ENCODE peak calls at places on chromosomes 2 and 18, in four cellular contexts. One of them, this sample, is unnamed. For H3K4me1, the result is how much of the 10 kb centered on the place peaks cover.

GRCh38 chr2:95375532-95376221 is 26.8 kb upstream of the FAHD2A start:
- DNase-seq in PC-3: no peak
- DNase-seq in breast epithelium: no peak
- DNase-seq in A549: no peak
- DNase-seq in this sample: no peak

GRCh38 chr18:31555971-31556747 is 35.5 kb upstream of the TTR start:
- DNase-seq in PC-3: peak
- DNase-seq in A549: peak
- DNase-seq in breast epithelium: no peak
- DNase-seq in this sample: peak

GRCh38 chr2:203681978-203682377 is 24.5 kb upstream of the CD28 start:
- DNase-seq in A549: no peak
- DNase-seq in breast epithelium: no peak
- DNase-seq in PC-3: peak
- DNase-seq in this sample: no peak

GRCh38 chr18:7038330-7038846 is 79.2 kb downstream of the LAMA1 start:
- DNase-seq in PC-3: peak
- DNase-seq in A549: no peak
- DNase-seq in breast epithelium: peak
- DNase-seq in this sample: peak

GRCh38 chr18:29753379-29753778 is 1289.2 kb downstream of the DSC3 start:
- DNase-seq in A549: no peak
- DNase-seq in breast epithelium: no peak
- DNase-seq in PC-3: peak
- DNase-seq in this sample: no peak

GRCh38 chr18:32770181-32770650 is 2.6 kb downstream of the KLHL14 start:
- DNase-seq in A549: no peak
- DNase-seq in breast epithelium: no peak
- DNase-seq in PC-3: no peak
- DNase-seq in this sample: no peak

GRCh38 chr18:47929681-47930085 is 776 bp downstream of the SMAD2 start:
- DNase-seq in breast epithelium: no peak
- DNase-seq in PC-3: peak
- DNase-seq in A549: no peak
- DNase-seq in this sample: no peak

GRCh38 chr18:22238681-22239080 is 69.3 kb downstream of the GATA6 start:
- DNase-seq in PC-3: no peak
- DNase-seq in A549: no peak
- DNase-seq in breast epithelium: no peak
- DNase-seq in this sample: no peak

GRCh38 chr18:79580481-79581171 is 99.0 kb upstream of the CTDP1 start:
- DNase-seq in PC-3: no peak
- DNase-seq in A549: no peak
- DNase-seq in breast epithelium: no peak
- DNase-seq in this sample: no peak

GRCh38 chr2:162838141-162838500 is 446 bp downstream of the KCNH7 start:
- DNase-seq in A549: no peak
- DNase-seq in breast epithelium: no peak
- DNase-seq in PC-3: no peak
- DNase-seq in this sample: no peak
- H3K4me3 ChIP-seq in A549: peak
- H3K4me3 ChIP-seq in breast epithelium: no peak
- H3K4me3 ChIP-seq in PC-3: no peak
- H3K4me3 ChIP-seq in this sample: peak

GRCh38 chr18:3268306-3268705 is 6.4 kb downstream of the MYL12B start:
- DNase-seq in breast epithelium: no peak
- DNase-seq in PC-3: no peak
- DNase-seq in A549: no peak
- DNase-seq in this sample: no peak

GRCh38 chr18:3269900-3270299 is 8.0 kb downstream of the MYL12B start:
- DNase-seq in breast epithelium: no peak
- DNase-seq in PC-3: no peak
- DNase-seq in A549: no peak
- DNase-seq in this sample: no peak

GRCh38 chr18:3266062-3266608 is 4.2 kb downstream of the MYL12B start:
- DNase-seq in PC-3: no peak
- DNase-seq in breast epithelium: peak
- DNase-seq in A549: no peak
- DNase-seq in this sample: no peak

GRCh38 chr18:3265564-3266033 is 3.7 kb downstream of the MYL12B start:
- DNase-seq in A549: no peak
- DNase-seq in PC-3: peak
- DNase-seq in breast epithelium: no peak
- DNase-seq in this sample: no peak

DNA sequence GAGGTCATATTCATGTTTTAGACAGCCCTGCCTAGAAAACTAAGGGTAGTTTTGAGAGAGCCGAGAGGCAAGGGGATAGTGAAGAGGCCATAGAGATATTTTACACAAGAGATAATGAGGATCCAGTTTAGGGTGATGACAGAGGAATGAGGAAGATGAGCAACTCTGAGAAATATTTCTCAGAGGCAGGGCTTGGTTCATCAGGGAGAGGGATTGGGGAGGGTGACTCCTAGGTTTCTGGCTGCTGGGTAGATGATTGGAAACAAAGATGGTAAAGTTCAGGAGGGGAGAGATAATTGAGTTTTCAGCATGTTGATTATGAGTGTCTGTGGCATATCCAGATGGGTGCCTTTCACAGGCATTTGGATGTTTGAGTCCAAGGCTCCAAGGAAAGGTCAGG is 7.3 kb downstream of the MYL12B start:
- DNase-seq in A549: no peak
- DNase-seq in PC-3: no peak
- DNase-seq in breast epithelium: no peak
- DNase-seq in this sample: no peak
- H3K4me1 ChIP-seq in A549: half or more
- H3K4me1 ChIP-seq in PC-3: under half
- H3K4me1 ChIP-seq in breast epithelium: under half
- H3K4me1 ChIP-seq in this sample: under half

DNA sequence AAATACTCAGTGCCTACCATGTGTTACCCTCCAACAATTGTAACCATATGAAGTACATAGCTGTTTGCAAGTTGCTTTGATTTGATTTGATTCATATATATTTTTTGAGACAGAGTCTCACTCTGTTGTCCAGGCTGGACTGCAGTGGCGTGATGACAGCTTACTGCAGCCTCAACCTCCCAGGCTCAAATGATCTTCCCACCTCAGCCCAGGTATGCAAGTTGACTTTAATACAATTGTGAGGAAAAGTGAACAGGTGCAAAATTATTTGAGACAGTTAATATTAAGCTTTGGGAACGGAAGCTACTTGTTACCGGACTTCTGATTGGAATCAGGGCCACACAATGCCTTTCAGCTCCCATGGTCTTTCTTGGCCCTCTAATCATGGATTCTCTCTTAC is 1.3 kb upstream of the RPL37A start:
- DNase-seq in PC-3: no peak
- DNase-seq in A549: no peak
- DNase-seq in breast epithelium: no peak
- DNase-seq in this sample: no peak
- H3K4me3 ChIP-seq in PC-3: no peak
- H3K4me3 ChIP-seq in A549: peak
- H3K4me3 ChIP-seq in breast epithelium: no peak
- H3K4me3 ChIP-seq in this sample: no peak

GRCh38 chr2:223196331-223196730 is 144.3 kb downstream of the KCNE4 start:
- DNase-seq in A549: no peak
- DNase-seq in PC-3: no peak
- DNase-seq in breast epithelium: no peak
- DNase-seq in this sample: peak

GRCh38 chr2:223204537-223204936 is 152.5 kb downstream of the KCNE4 start:
- DNase-seq in A549: no peak
- DNase-seq in PC-3: no peak
- DNase-seq in breast epithelium: no peak
- DNase-seq in this sample: no peak

GRCh38 chr2:223203971-223204370 is 152.0 kb downstream of the KCNE4 start:
- DNase-seq in A549: no peak
- DNase-seq in breast epithelium: no peak
- DNase-seq in PC-3: peak
- DNase-seq in this sample: peak

GRCh38 chr2:223197046-223197445 is 145.1 kb downstream of the KCNE4 start:
- DNase-seq in A549: no peak
- DNase-seq in breast epithelium: no peak
- DNase-seq in PC-3: no peak
- DNase-seq in this sample: no peak

GRCh38 chr2:223199531-223200506 is 147.8 kb downstream of the KCNE4 start:
- DNase-seq in breast epithelium: no peak
- DNase-seq in A549: no peak
- DNase-seq in PC-3: no peak
- DNase-seq in this sample: peak
- H3K4me1 ChIP-seq in breast epithelium: under half
- H3K4me1 ChIP-seq in A549: under half
- H3K4me1 ChIP-seq in PC-3: under half
- H3K4me1 ChIP-seq in this sample: under half

GRCh38 chr2:123777116-123777515 is 248.0 kb upstream of the CNTNAP5 start:
- DNase-seq in PC-3: no peak
- DNase-seq in breast epithelium: no peak
- DNase-seq in A549: no peak
- DNase-seq in this sample: no peak
- H3K4me3 ChIP-seq in PC-3: no peak
- H3K4me3 ChIP-seq in breast epithelium: no peak
- H3K4me3 ChIP-seq in A549: no peak
- H3K4me3 ChIP-seq in this sample: no peak

GRCh38 chr2:201191132-201191875 is 8.4 kb downstream of the CASP10 start:
- DNase-seq in breast epithelium: no peak
- DNase-seq in PC-3: no peak
- DNase-seq in A549: no peak
- DNase-seq in this sample: no peak
- H3K4me1 ChIP-seq in breast epithelium: under half
- H3K4me1 ChIP-seq in PC-3: under half
- H3K4me1 ChIP-seq in A549: under half
- H3K4me1 ChIP-seq in this sample: under half

DNA sequence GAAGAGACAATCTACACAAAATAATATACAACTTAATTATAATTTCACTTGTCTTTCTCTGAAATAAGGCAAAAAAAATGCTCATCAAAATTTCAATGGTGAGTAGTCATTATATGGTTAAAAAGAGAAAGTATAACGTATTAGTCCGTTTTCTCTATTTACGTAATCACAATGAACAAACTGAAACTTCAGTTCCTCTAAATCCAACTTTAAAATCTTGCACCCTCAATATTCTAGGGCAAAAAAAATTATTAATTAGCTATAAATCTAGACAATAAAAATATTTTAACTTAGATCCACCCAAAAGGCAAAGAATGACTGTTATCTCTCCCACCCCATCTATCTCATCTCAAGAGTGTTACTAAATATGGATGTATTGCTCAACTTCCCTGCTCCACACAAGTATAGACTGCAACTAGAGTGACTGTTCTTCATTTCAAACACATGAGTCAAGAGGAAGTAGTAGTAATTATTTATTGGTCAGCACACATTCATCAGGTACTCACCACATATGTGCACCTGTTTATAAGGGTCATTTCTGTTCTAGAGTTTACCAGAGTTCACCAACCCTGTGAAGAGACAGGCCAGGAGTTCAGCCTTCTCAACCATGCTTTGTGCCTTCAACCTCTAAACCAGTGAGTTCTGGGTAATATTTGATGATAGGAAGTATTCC is 36.4 kb downstream of the STK39 start:
- DNase-seq in A549: peak
- DNase-seq in breast epithelium: no peak
- DNase-seq in PC-3: peak
- DNase-seq in this sample: peak
- H3K4me3 ChIP-seq in A549: no peak
- H3K4me3 ChIP-seq in breast epithelium: peak
- H3K4me3 ChIP-seq in PC-3: peak
- H3K4me3 ChIP-seq in this sample: peak

GRCh38 chr2:219112651-219113338 is 47.8 kb downstream of the NHEJ1 start:
- DNase-seq in A549: no peak
- DNase-seq in breast epithelium: no peak
- DNase-seq in PC-3: no peak
- DNase-seq in this sample: no peak
- H3K4me1 ChIP-seq in A549: under half
- H3K4me1 ChIP-seq in breast epithelium: under half
- H3K4me1 ChIP-seq in PC-3: under half
- H3K4me1 ChIP-seq in this sample: under half

GRCh38 chr2:19538411-19538963 is 180.1 kb upstream of the OSR1 start:
- DNase-seq in PC-3: peak
- DNase-seq in breast epithelium: peak
- DNase-seq in A549: peak
- DNase-seq in this sample: no peak
- H3K4me3 ChIP-seq in PC-3: peak
- H3K4me3 ChIP-seq in breast epithelium: no peak
- H3K4me3 ChIP-seq in A549: no peak
- H3K4me3 ChIP-seq in this sample: no peak

GRCh38 chr18:3014501-3015202 is 1.7 kb upstream of the LPIN2 start:
- DNase-seq in A549: no peak
- DNase-seq in PC-3: no peak
- DNase-seq in breast epithelium: no peak
- DNase-seq in this sample: no peak
- H3K4me1 ChIP-seq in A549: under half
- H3K4me1 ChIP-seq in PC-3: under half
- H3K4me1 ChIP-seq in breast epithelium: under half
- H3K4me1 ChIP-seq in this sample: under half